ENCODE peak calls at places on chromosomes 1 and 21, in nine cellular contexts. H is HFF-Myc, V is mucosa of descending colon, C is heart right ventricle, N is AG04450, Z is left ventricle myocardium inferior, I is lung, J is sigmoid colon, D is A549. T is an unnamed sample.

GRCh38 chr1:158809862-158810261 is 21.3 kb upstream of the MNDA start:
- DNase-seq in I (no peak), H (no peak), J (no peak), N (no peak), D (no peak), C (no peak), V (no peak), Z (no peak), T (no peak)

GRCh38 chr1:42379794-42380616 is 587 bp upstream of the RIMKLA start:
- DNase-seq in I (no peak), J (no peak), V (no peak), D (peak), Z (peak), C (no peak), N (no peak), H (peak), T (no peak)

GRCh38 chr1:114315601-114316000 is 161.9 kb upstream of the SYT6 start:
- DNase-seq in J (no peak), H (no peak), D (no peak), C (no peak), I (no peak), N (no peak), V (no peak), Z (no peak), T (no peak)

GRCh38 chr1:113326976-113327375 is 63.3 kb upstream of the MAGI3 start:
- DNase-seq in H (no peak), D (no peak), I (no peak), C (no peak), V (no peak), Z (no peak), N (no peak), J (no peak), T (no peak)

GRCh38 chr1:84724128-84724860 is 34.0 kb upstream of the SSX2IP start:
- DNase-seq in H (no peak), D (peak), Z (no peak), N (no peak), C (no peak), V (no peak), I (no peak), J (no peak), T (no peak)

GRCh38 chr1:52917156-52917555 is 4.4 kb downstream of the ECHDC2 start:
- DNase-seq in D (no peak), V (no peak), N (peak), H (no peak), Z (no peak), J (peak), C (no peak), I (no peak), T (no peak)

GRCh38 chr1:81921344-81921743 is 120.6 kb downstream of the ADGRL2 start:
- DNase-seq in D (no peak), H (no peak), Z (no peak), N (no peak), V (no peak), I (no peak), J (no peak), C (no peak), T (no peak)

GRCh38 chr1:89198500-89199072 is at the start of gene GBP4:
- DNase-seq in Z (peak), H (no peak), D (peak), N (no peak), I (peak), J (peak), C (peak), V (peak), T (peak)

GRCh38 chr1:230713915-230714764 is at the start of gene AGT:
- DNase-seq in J (peak), I (peak), C (peak), V (no peak), H (peak), D (no peak), Z (peak), N (peak), T (peak)

GRCh38 chr1:44327679-44328491 is 27.2 kb downstream of the ERI3 start:
- DNase-seq in I (peak), D (peak), C (peak), H (peak), J (peak), V (peak), N (peak), Z (peak), T (peak)

GRCh38 chr21:19781881-19782652 is 1216.1 kb upstream of the NCAM2 start:
- DNase-seq in V (no peak), C (no peak), N (no peak), D (no peak), H (no peak), J (no peak), I (no peak), Z (no peak), T (no peak)

GRCh38 chr1:207805841-207806421 is 54.1 kb downstream of the CD46 start:
- DNase-seq in Z (peak), J (peak), D (peak), C (peak), V (no peak), I (peak), H (peak), N (peak), T (peak)

GRCh38 chr1:166813508-166814223 is 25.6 kb upstream of the POGK start:
- DNase-seq in C (no peak), H (no peak), N (no peak), I (no peak), V (no peak), J (no peak), Z (no peak), D (no peak), T (no peak)
- TF ChIP-seq CTCF in C (no peak), H (no peak), N (no peak), I (no peak), V (no peak), J (no peak), Z (peak), D (no peak), T (no peak)

GRCh38 chr1:202162049-202162417 is 1.6 kb upstream of the PTPN7 start:
- DNase-seq in V (peak), C (no peak), N (no peak), H (no peak), Z (no peak), J (no peak), I (no peak), D (no peak), T (no peak)

GRCh38 chr1:202159534-202160371 is 649 bp downstream of the PTPN7 start:
- DNase-seq in J (no peak), N (no peak), V (no peak), C (no peak), D (no peak), Z (no peak), H (no peak), I (no peak), T (no peak)

GRCh38 chr1:202160377-202160940 is at the start of gene PTPN7:
- DNase-seq in H (no peak), N (no peak), D (no peak), J (no peak), V (peak), I (peak), Z (no peak), C (no peak), T (no peak)

GRCh38 chr1:202162418-202163280 is 2.2 kb upstream of the PTPN7 start:
- DNase-seq in I (no peak), C (no peak), H (no peak), D (no peak), N (no peak), V (no peak), Z (no peak), J (no peak), T (no peak)

GRCh38 chr1:202161151-202162048 is 998 bp upstream of the PTPN7 start:
- DNase-seq in C (no peak), N (no peak), J (no peak), H (no peak), I (no peak), V (no peak), Z (no peak), D (no peak), T (no peak)
- H3K4me3 ChIP-seq in C (no peak), N (no peak), J (no peak), H (no peak), I (no peak), V (no peak), Z (no peak), D (no peak), T (no peak)

GRCh38 chr21:28746166-28746565 is 246.5 kb downstream of the LTN1 start:
- DNase-seq in D (no peak), C (no peak), N (no peak), Z (no peak), V (no peak), J (no peak), H (no peak), I (no peak), T (no peak)

GRCh38 chr21:28738882-28739281 is 253.8 kb downstream of the LTN1 start:
- DNase-seq in Z (no peak), J (no peak), N (no peak), V (no peak), I (no peak), D (no peak), H (no peak), C (no peak), T (no peak)

GRCh38 chr21:28745131-28746055 is 247.3 kb downstream of the LTN1 start:
- DNase-seq in I (peak), D (peak), C (peak), Z (peak), H (peak), V (no peak), N (peak), J (peak), T (peak)

GRCh38 chr21:28743723-28744122 is 249.0 kb downstream of the LTN1 start:
- DNase-seq in J (no peak), D (no peak), C (no peak), Z (no peak), I (no peak), V (no peak), H (no peak), N (no peak), T (no peak)

DNA sequence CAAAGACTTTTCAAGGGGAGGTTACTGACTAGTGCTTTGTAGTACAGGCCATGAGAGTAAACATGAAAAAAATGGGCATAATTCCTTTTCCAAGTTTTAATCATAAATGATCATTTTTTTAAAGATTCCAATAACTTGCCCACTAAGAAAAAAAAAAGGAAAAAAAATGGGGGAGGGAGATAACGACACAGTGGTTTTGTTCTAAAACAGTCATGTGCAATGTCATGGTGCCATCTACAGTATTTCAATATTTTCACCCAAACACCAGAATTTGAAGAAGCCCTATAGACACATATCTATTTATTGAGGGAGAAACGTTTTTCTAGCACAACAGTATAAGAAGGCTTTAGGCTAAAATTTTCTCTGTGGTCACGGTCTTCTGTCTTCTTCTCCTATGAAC is 250.2 kb downstream of the LTN1 start:
- DNase-seq in Z (no peak), I (no peak), H (no peak), N (no peak), C (no peak), D (no peak), J (no peak), V (no peak), T (no peak)
- TF ChIP-seq CTCF in Z (peak), I (no peak), H (peak), N (peak), C (no peak), D (no peak), J (no peak), V (no peak), T (no peak)

GRCh38 chr1:214447557-214447871 is 103.9 kb downstream of the PTPN14 start:
- DNase-seq in J (no peak), H (no peak), Z (no peak), C (no peak), N (no peak), V (no peak), D (no peak), I (no peak), T (no peak)
- H3K4me3 ChIP-seq in J (no peak), H (peak), Z (no peak), C (no peak), N (no peak), V (no peak), D (peak), I (no peak), T (no peak)

GRCh38 chr1:238404921-238405320 is 514.2 kb upstream of the ZP4 start:
- DNase-seq in D (no peak), H (no peak), C (no peak), Z (no peak), J (no peak), I (no peak), N (no peak), V (no peak), T (no peak)

GRCh38 chr1:238396140-238396539 is 505.4 kb upstream of the ZP4 start:
- DNase-seq in H (no peak), N (no peak), C (no peak), I (no peak), Z (no peak), D (no peak), J (no peak), V (no peak), T (no peak)

GRCh38 chr1:238404506-238404905 is 513.8 kb upstream of the ZP4 start:
- DNase-seq in C (no peak), J (no peak), N (no peak), H (no peak), I (no peak), V (no peak), Z (no peak), D (no peak), T (no peak)

GRCh38 chr1:238401138-238401537 is 510.4 kb upstream of the ZP4 start:
- DNase-seq in I (no peak), V (no peak), Z (no peak), H (no peak), N (no peak), D (no peak), J (no peak), C (no peak), T (no peak)

GRCh38 chr1:238399558-238399957 is 508.8 kb upstream of the ZP4 start:
- DNase-seq in D (no peak), H (no peak), V (no peak), I (no peak), C (no peak), Z (no peak), J (no peak), N (no peak), T (no peak)
- TF ChIP-seq CTCF in D (no peak), H (no peak), V (no peak), I (no peak), C (no peak), Z (no peak), J (no peak), N (no peak), T (peak)

GRCh38 chr1:106080608-106081325 is 975.7 kb upstream of the PRMT6 start:
- DNase-seq in H (no peak), I (no peak), C (no peak), Z (no peak), J (no peak), D (no peak), V (no peak), N (no peak), T (no peak)
- H3K4me3 ChIP-seq in H (no peak), I (no peak), C (no peak), Z (no peak), J (no peak), D (no peak), V (no peak), N (no peak), T (peak)

DNA sequence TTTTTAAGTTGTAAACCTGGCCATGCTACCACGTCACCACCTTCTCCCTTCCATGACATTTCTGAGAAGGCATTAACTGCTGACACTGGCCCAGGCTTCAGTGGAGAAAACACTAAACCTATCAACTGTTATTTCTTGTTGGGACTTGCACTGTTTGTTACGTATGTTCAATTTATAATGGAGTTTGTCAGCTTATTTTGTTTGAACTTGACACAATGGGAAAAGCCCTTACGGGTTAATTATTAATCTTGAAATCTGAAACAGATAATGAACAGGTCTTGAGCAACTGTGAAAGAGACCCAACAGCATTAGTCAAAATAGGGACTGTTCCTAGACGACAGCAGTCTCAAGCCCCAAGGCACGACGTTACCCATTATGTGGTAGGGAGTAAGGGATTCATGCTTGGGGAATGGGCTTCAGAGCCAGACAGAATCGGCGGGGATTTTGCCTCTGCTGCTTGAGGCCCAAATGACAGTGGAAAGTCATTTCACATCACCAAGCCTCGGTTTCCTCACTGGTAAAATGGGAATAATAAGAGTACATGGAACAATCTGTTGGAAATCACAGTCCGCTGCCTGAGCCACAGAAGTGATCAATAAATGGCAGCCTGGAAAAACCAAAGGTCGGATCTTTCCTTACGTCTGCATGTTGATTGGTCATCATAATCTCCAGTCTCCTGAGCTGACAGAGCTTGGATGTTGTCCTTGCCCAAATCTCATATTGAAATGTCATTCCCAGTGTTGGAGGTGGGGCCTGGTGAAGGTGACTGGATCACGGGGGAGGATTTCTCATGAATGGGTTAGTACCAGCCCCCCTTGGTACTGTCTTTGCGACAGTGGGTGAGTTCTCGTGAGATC is 44.5 kb downstream of the TIAM1 start:
- DNase-seq in I (no peak), V (no peak), D (no peak), N (no peak), J (no peak), C (no peak), H (no peak), Z (no peak), T (peak)
- TF ChIP-seq CTCF in I (no peak), V (no peak), D (no peak), N (no peak), J (no peak), C (no peak), H (no peak), Z (no peak), T (no peak)